ENCODE peak calls at places on chromosome 10, in eight cellular contexts. One of them, this sample, is unnamed.

GRCh38 chr10:96863922-96864543 is 31.9 kb downstream of the LCOR start:
- DNase-seq in activated CD8-positive, alpha-beta memory T cell treated with anti-CD3 and anti-CD28 coated beads for 48 hours: no peak
- DNase-seq in keratinocyte: no peak
- DNase-seq in hepatic stellate cell: peak
- DNase-seq in HEK293T: no peak
- DNase-seq in H9: no peak
- DNase-seq in CD4-positive, CD25-positive, alpha-beta regulatory T cell: no peak
- DNase-seq in dorsolateral prefrontal cortex: no peak
- DNase-seq in this sample: no peak

GRCh38 chr10:130728531-130729215 is 582.8 kb downstream of the TCERG1L start:
- DNase-seq in CD4-positive, CD25-positive, alpha-beta regulatory T cell: no peak
- DNase-seq in activated CD8-positive, alpha-beta memory T cell treated with anti-CD3 and anti-CD28 coated beads for 48 hours: no peak
- DNase-seq in HEK293T: no peak
- DNase-seq in H9: no peak
- DNase-seq in keratinocyte: no peak
- DNase-seq in dorsolateral prefrontal cortex: no peak
- DNase-seq in hepatic stellate cell: no peak
- DNase-seq in this sample: no peak

GRCh38 chr10:46235705-46236536 is 50.9 kb upstream of the ANTXRL start:
- DNase-seq in HEK293T: no peak
- DNase-seq in H9: peak
- DNase-seq in CD4-positive, CD25-positive, alpha-beta regulatory T cell: no peak
- DNase-seq in keratinocyte: no peak
- DNase-seq in hepatic stellate cell: no peak
- DNase-seq in activated CD8-positive, alpha-beta memory T cell treated with anti-CD3 and anti-CD28 coated beads for 48 hours: no peak
- DNase-seq in dorsolateral prefrontal cortex: no peak
- DNase-seq in this sample: no peak

GRCh38 chr10:129796611-129797420 is 167.3 kb downstream of the EBF3 start:
- DNase-seq in hepatic stellate cell: no peak
- DNase-seq in keratinocyte: no peak
- DNase-seq in activated CD8-positive, alpha-beta memory T cell treated with anti-CD3 and anti-CD28 coated beads for 48 hours: no peak
- DNase-seq in CD4-positive, CD25-positive, alpha-beta regulatory T cell: no peak
- DNase-seq in dorsolateral prefrontal cortex: no peak
- DNase-seq in HEK293T: no peak
- DNase-seq in H9: peak
- DNase-seq in this sample: no peak

GRCh38 chr10:59709472-59710125 is at the start of gene SLC16A9:
- DNase-seq in keratinocyte: no peak
- DNase-seq in HEK293T: peak
- DNase-seq in activated CD8-positive, alpha-beta memory T cell treated with anti-CD3 and anti-CD28 coated beads for 48 hours: peak
- DNase-seq in H9: peak
- DNase-seq in hepatic stellate cell: peak
- DNase-seq in dorsolateral prefrontal cortex: peak
- DNase-seq in CD4-positive, CD25-positive, alpha-beta regulatory T cell: no peak
- DNase-seq in this sample: peak

GRCh38 chr10:117499248-117500105 is 43.1 kb upstream of the EMX2 start:
- DNase-seq in H9: no peak
- DNase-seq in keratinocyte: no peak
- DNase-seq in CD4-positive, CD25-positive, alpha-beta regulatory T cell: no peak
- DNase-seq in hepatic stellate cell: no peak
- DNase-seq in HEK293T: no peak
- DNase-seq in activated CD8-positive, alpha-beta memory T cell treated with anti-CD3 and anti-CD28 coated beads for 48 hours: no peak
- DNase-seq in dorsolateral prefrontal cortex: no peak
- DNase-seq in this sample: no peak

GRCh38 chr10:125370578-125370977 is 210.2 kb upstream of the CTBP2 start:
- DNase-seq in HEK293T: no peak
- DNase-seq in CD4-positive, CD25-positive, alpha-beta regulatory T cell: no peak
- DNase-seq in hepatic stellate cell: no peak
- DNase-seq in H9: peak
- DNase-seq in keratinocyte: no peak
- DNase-seq in activated CD8-positive, alpha-beta memory T cell treated with anti-CD3 and anti-CD28 coated beads for 48 hours: no peak
- DNase-seq in dorsolateral prefrontal cortex: no peak
- DNase-seq in this sample: no peak

GRCh38 chr10:5551531-5552375 is 27.0 kb downstream of the CALML3 start:
- DNase-seq in CD4-positive, CD25-positive, alpha-beta regulatory T cell: no peak
- DNase-seq in keratinocyte: peak
- DNase-seq in H9: no peak
- DNase-seq in HEK293T: no peak
- DNase-seq in activated CD8-positive, alpha-beta memory T cell treated with anti-CD3 and anti-CD28 coated beads for 48 hours: peak
- DNase-seq in hepatic stellate cell: peak
- DNase-seq in dorsolateral prefrontal cortex: no peak
- DNase-seq in this sample: no peak